ENCODE peak calls at places on chromosomes 3 and 15, in six cellular contexts. Y is retina, V is GM12865, X is NCI-H1105 treated with DMSO at 0.1 percent for 48 hours, R is kidney tubule cell, L is sciatic nerve. M is an unnamed sample.

GRCh38 chr15:77871838-77872371 is 205.6 kb downstream of the TBC1D2B start:
- DNase-seq in Y (no peak), V (no peak), X (no peak), R (no peak), L (no peak), M (no peak)

GRCh38 chr3:106457278-106458210 is 588.7 kb upstream of the CBLB start:
- DNase-seq in Y (no peak), V (peak), X (no peak), R (peak), L (no peak), M (peak)

GRCh38 chr3:151912041-151912440 is 38.6 kb downstream of the SUCNR1 start:
- DNase-seq in Y (no peak), V (no peak), X (no peak), R (no peak), L (no peak), M (no peak)

GRCh38 chr15:84599906-84600305 is 903 bp upstream of the ZSCAN2 start:
- DNase-seq in Y (no peak), V (no peak), X (no peak), R (no peak), L (peak), M (no peak)

GRCh38 chr15:31079519-31079918 is 22.0 kb downstream of the TRPM1 start:
- DNase-seq in Y (no peak), V (no peak), X (no peak), R (peak), L (no peak), M (no peak)

GRCh38 chr3:125602752-125603649 is 7.7 kb upstream of the OSBPL11 start:
- DNase-seq in Y (peak), V (no peak), X (peak), R (peak), L (no peak), M (no peak)

GRCh38 chr15:58401991-58402649 is 29.7 kb upstream of the LIPC start:
- DNase-seq in Y (no peak), V (no peak), X (no peak), R (no peak), L (no peak), M (no peak)

GRCh38 chr3:192444096-192444790 is 283.1 kb downstream of the FGF12 start:
- DNase-seq in Y (peak), V (peak), X (peak), R (peak), L (peak), M (peak)

GRCh38 chr3:136818191-136818850 is 605 bp upstream of the SLC35G2 start:
- DNase-seq in Y (no peak), V (no peak), X (no peak), R (peak), L (no peak), M (peak)

GRCh38 chr3:23751485-23751811 is 54.3 kb upstream of the UBE2E1 start:
- DNase-seq in Y (no peak), V (no peak), X (peak), R (peak), L (no peak), M (no peak)

GRCh38 chr3:146712826-146713225 is 107.7 kb upstream of the PLSCR5 start:
- DNase-seq in Y (no peak), V (no peak), X (no peak), R (no peak), L (no peak), M (no peak)

GRCh38 chr3:34090876-34091275 is 292.4 kb downstream of the PDCD6IP start:
- DNase-seq in Y (no peak), V (no peak), X (peak), R (no peak), L (no peak), M (no peak)

GRCh38 chr15:41903782-41904181 is 9.9 kb upstream of the SPTBN5 start:
- DNase-seq in Y (no peak), V (no peak), X (no peak), R (no peak), L (no peak), M (no peak)

GRCh38 chr3:64031540-64032533 is 8.5 kb upstream of the PSMD6 start:
- DNase-seq in Y (no peak), V (no peak), X (no peak), R (peak), L (no peak), M (no peak)

GRCh38 chr15:91214675-91215590 is 114.9 kb downstream of the SV2B start:
- DNase-seq in Y (no peak), V (no peak), X (no peak), R (no peak), L (no peak), M (no peak)

GRCh38 chr3:47096955-47097354 is 67.0 kb downstream of the SETD2 start:
- DNase-seq in Y (no peak), V (no peak), X (no peak), R (peak), L (no peak), M (no peak)

GRCh38 chr3:101963902-101964362 is 114.6 kb downstream of the NFKBIZ start:
- DNase-seq in Y (peak), V (no peak), X (no peak), R (peak), L (no peak), M (peak)

GRCh38 chr3:69048990-69049389 is 3.1 kb downstream of the TMF1 start:
- DNase-seq in Y (no peak), V (no peak), X (no peak), R (no peak), L (no peak), M (no peak)

GRCh38 chr3:150135321-150135721 is 164.6 kb upstream of the PFN2 start:
- DNase-seq in Y (no peak), V (no peak), X (no peak), R (no peak), L (no peak), M (no peak)

GRCh38 chr3:72006631-72007556 is 221.9 kb upstream of the PROK2 start:
- DNase-seq in Y (no peak), V (no peak), X (no peak), R (no peak), L (no peak), M (no peak)

GRCh38 chr15:42053010-42053409 is 32.2 kb upstream of the PLA2G4E start:
- DNase-seq in Y (no peak), V (no peak), X (no peak), R (no peak), L (no peak), M (no peak)

GRCh38 chr3:13709706-13710105 is 160.8 kb downstream of the FBLN2 start:
- DNase-seq in Y (no peak), V (no peak), X (no peak), R (no peak), L (peak), M (no peak)

GRCh38 chr15:39843561-39843960 is 60.9 kb upstream of the FSIP1 start:
- DNase-seq in Y (no peak), V (no peak), X (no peak), R (no peak), L (no peak), M (no peak)

GRCh38 chr3:49840371-49840770 is 16.0 kb downstream of the TRAIP start:
- DNase-seq in Y (no peak), V (no peak), X (no peak), R (no peak), L (no peak), M (no peak)

GRCh38 chr3:51722362-51722761 is 15.5 kb downstream of the GRM2 start:
- DNase-seq in Y (no peak), V (no peak), X (no peak), R (no peak), L (no peak), M (no peak)

GRCh38 chr3:127851899-127852298 is 29.6 kb upstream of the MGLL start:
- DNase-seq in Y (peak), V (no peak), X (peak), R (no peak), L (no peak), M (no peak)

GRCh38 chr3:7377103-7377502 is 516.2 kb downstream of the GRM7 start:
- DNase-seq in Y (no peak), V (no peak), X (no peak), R (no peak), L (no peak), M (no peak)

GRCh38 chr3:182105875-182106274 is 394.1 kb downstream of the SOX2 start:
- DNase-seq in Y (no peak), V (no peak), X (no peak), R (peak), L (no peak), M (no peak)

M was measured in GM13976.